ENCODE peak calls at places on chromosomes 7 and 10, in ten cellular contexts. One of them, this sample, is unnamed. For H3K36me3, the result is how much of the 10 kb centered on the place peaks cover.

GRCh38 chr10:102540023-102540422 is 36.3 kb downstream of the SUFU start:
- DNase-seq in CD8-positive, alpha-beta T cell: no peak
- DNase-seq in tibial nerve: no peak
- DNase-seq in adrenal gland: no peak
- DNase-seq in hepatocyte: peak
- DNase-seq in IMR-90: peak
- DNase-seq in heart left ventricle: no peak
- DNase-seq in thoracic aorta: no peak
- DNase-seq in HCT116: peak
- DNase-seq in breast epithelium: no peak
- DNase-seq in this sample: no peak

GRCh38 chr7:30740417-30741181 is 11.3 kb upstream of the INMT start:
- DNase-seq in adrenal gland: peak
- DNase-seq in CD8-positive, alpha-beta T cell: peak
- DNase-seq in thoracic aorta: no peak
- DNase-seq in breast epithelium: peak
- DNase-seq in tibial nerve: peak
- DNase-seq in HCT116: peak
- DNase-seq in IMR-90: peak
- DNase-seq in hepatocyte: peak
- DNase-seq in heart left ventricle: peak
- DNase-seq in this sample: no peak

GRCh38 chr7:47371733-47372368 is 210.1 kb downstream of the TNS3 start:
- DNase-seq in breast epithelium: peak
- DNase-seq in hepatocyte: peak
- DNase-seq in tibial nerve: peak
- DNase-seq in heart left ventricle: peak
- DNase-seq in CD8-positive, alpha-beta T cell: no peak
- DNase-seq in thoracic aorta: no peak
- DNase-seq in adrenal gland: peak
- DNase-seq in HCT116: no peak
- DNase-seq in IMR-90: peak
- DNase-seq in this sample: peak

GRCh38 chr7:101555921-101556275 is 73.2 kb downstream of the MYL10 start:
- DNase-seq in tibial nerve: no peak
- DNase-seq in adrenal gland: no peak
- DNase-seq in CD8-positive, alpha-beta T cell: no peak
- DNase-seq in heart left ventricle: peak
- DNase-seq in HCT116: no peak
- DNase-seq in hepatocyte: no peak
- DNase-seq in thoracic aorta: no peak
- DNase-seq in IMR-90: no peak
- DNase-seq in breast epithelium: no peak
- DNase-seq in this sample: no peak

GRCh38 chr7:48455363-48455762 is 284.1 kb downstream of the ABCA13 start:
- DNase-seq in CD8-positive, alpha-beta T cell: no peak
- DNase-seq in hepatocyte: no peak
- DNase-seq in thoracic aorta: no peak
- DNase-seq in HCT116: no peak
- DNase-seq in breast epithelium: no peak
- DNase-seq in heart left ventricle: peak
- DNase-seq in adrenal gland: no peak
- DNase-seq in tibial nerve: no peak
- DNase-seq in IMR-90: no peak
- DNase-seq in this sample: no peak

GRCh38 chr10:63515002-63515763 is 6.0 kb upstream of the REEP3 start:
- DNase-seq in HCT116: no peak
- DNase-seq in thoracic aorta: no peak
- DNase-seq in heart left ventricle: no peak
- DNase-seq in breast epithelium: no peak
- DNase-seq in tibial nerve: no peak
- DNase-seq in hepatocyte: peak
- DNase-seq in adrenal gland: no peak
- DNase-seq in IMR-90: peak
- DNase-seq in CD8-positive, alpha-beta T cell: no peak
- DNase-seq in this sample: no peak

GRCh38 chr10:43118631-43119415 is 19.4 kb upstream of the CSGALNACT2 start:
- DNase-seq in tibial nerve: no peak
- DNase-seq in breast epithelium: no peak
- DNase-seq in thoracic aorta: no peak
- DNase-seq in CD8-positive, alpha-beta T cell: no peak
- DNase-seq in HCT116: no peak
- DNase-seq in hepatocyte: no peak
- DNase-seq in IMR-90: no peak
- DNase-seq in heart left ventricle: no peak
- DNase-seq in adrenal gland: no peak
- DNase-seq in this sample: no peak

GRCh38 chr7:131605280-131605878 is 49.0 kb upstream of the PODXL start:
- DNase-seq in HCT116: no peak
- DNase-seq in IMR-90: no peak
- DNase-seq in thoracic aorta: no peak
- DNase-seq in CD8-positive, alpha-beta T cell: no peak
- DNase-seq in adrenal gland: no peak
- DNase-seq in heart left ventricle: no peak
- DNase-seq in tibial nerve: no peak
- DNase-seq in breast epithelium: no peak
- DNase-seq in hepatocyte: no peak
- DNase-seq in this sample: no peak

DNA sequence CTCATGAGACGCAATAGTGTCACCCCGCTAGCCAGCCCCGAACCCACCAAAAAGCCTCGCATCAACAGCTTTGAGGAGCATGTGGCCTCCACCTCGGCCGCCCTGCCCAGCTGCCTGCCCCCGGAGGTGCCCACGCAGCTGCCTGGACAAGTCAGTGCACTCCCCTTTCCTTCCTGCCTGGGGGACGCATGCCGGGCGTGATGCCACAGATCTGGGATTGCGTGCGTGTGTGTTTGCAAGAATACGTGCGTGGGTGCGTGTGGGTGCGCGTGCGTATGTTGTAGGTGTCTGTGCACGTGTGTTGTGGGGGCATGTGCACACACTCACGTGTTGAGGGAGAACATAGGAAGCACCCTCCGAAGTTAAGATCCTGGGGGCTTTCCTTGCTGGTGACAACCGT is 23.5 kb downstream of the PFKFB3 start:
- DNase-seq in adrenal gland: no peak
- DNase-seq in IMR-90: no peak
- DNase-seq in tibial nerve: no peak
- DNase-seq in breast epithelium: no peak
- DNase-seq in HCT116: no peak
- DNase-seq in CD8-positive, alpha-beta T cell: no peak
- DNase-seq in hepatocyte: no peak
- DNase-seq in heart left ventricle: no peak
- DNase-seq in thoracic aorta: no peak
- DNase-seq in this sample: no peak
- H3K36me3 ChIP-seq in adrenal gland: half or more
- H3K36me3 ChIP-seq in IMR-90: half or more
- H3K36me3 ChIP-seq in tibial nerve: half or more
- H3K36me3 ChIP-seq in breast epithelium: under half
- H3K36me3 ChIP-seq in HCT116: under half
- H3K36me3 ChIP-seq in CD8-positive, alpha-beta T cell: under half
- H3K36me3 ChIP-seq in hepatocyte: under half
- H3K36me3 ChIP-seq in heart left ventricle: under half
- H3K36me3 ChIP-seq in thoracic aorta: half or more
- H3K36me3 ChIP-seq in this sample: under half

GRCh38 chr7:77904252-77904651 is 105.7 kb downstream of the PHTF2 start:
- DNase-seq in adrenal gland: no peak
- DNase-seq in HCT116: no peak
- DNase-seq in breast epithelium: no peak
- DNase-seq in thoracic aorta: no peak
- DNase-seq in CD8-positive, alpha-beta T cell: no peak
- DNase-seq in hepatocyte: no peak
- DNase-seq in tibial nerve: no peak
- DNase-seq in heart left ventricle: no peak
- DNase-seq in IMR-90: peak
- DNase-seq in this sample: no peak

GRCh38 chr7:77908664-77909063 is 110.1 kb downstream of the PHTF2 start:
- DNase-seq in thoracic aorta: no peak
- DNase-seq in IMR-90: no peak
- DNase-seq in heart left ventricle: no peak
- DNase-seq in adrenal gland: no peak
- DNase-seq in CD8-positive, alpha-beta T cell: no peak
- DNase-seq in hepatocyte: no peak
- DNase-seq in HCT116: no peak
- DNase-seq in tibial nerve: no peak
- DNase-seq in breast epithelium: no peak
- DNase-seq in this sample: no peak

GRCh38 chr7:77907281-77907680 is 108.7 kb downstream of the PHTF2 start:
- DNase-seq in CD8-positive, alpha-beta T cell: no peak
- DNase-seq in breast epithelium: no peak
- DNase-seq in hepatocyte: no peak
- DNase-seq in HCT116: no peak
- DNase-seq in IMR-90: no peak
- DNase-seq in adrenal gland: no peak
- DNase-seq in thoracic aorta: no peak
- DNase-seq in heart left ventricle: no peak
- DNase-seq in tibial nerve: no peak
- DNase-seq in this sample: no peak

GRCh38 chr7:77903597-77903996 is 105.0 kb downstream of the PHTF2 start:
- DNase-seq in hepatocyte: no peak
- DNase-seq in HCT116: no peak
- DNase-seq in IMR-90: peak
- DNase-seq in tibial nerve: no peak
- DNase-seq in thoracic aorta: no peak
- DNase-seq in breast epithelium: no peak
- DNase-seq in adrenal gland: no peak
- DNase-seq in heart left ventricle: no peak
- DNase-seq in CD8-positive, alpha-beta T cell: no peak
- DNase-seq in this sample: no peak
- TF ChIP-seq CTCF in hepatocyte: no peak
- TF ChIP-seq CTCF in HCT116: no peak
- TF ChIP-seq CTCF in IMR-90: peak
- TF ChIP-seq CTCF in tibial nerve: no peak
- TF ChIP-seq CTCF in thoracic aorta: no peak
- TF ChIP-seq CTCF in breast epithelium: no peak
- TF ChIP-seq CTCF in adrenal gland: no peak
- TF ChIP-seq CTCF in heart left ventricle: no peak
- TF ChIP-seq CTCF in CD8-positive, alpha-beta T cell: no peak
- TF ChIP-seq CTCF in this sample: peak

GRCh38 chr7:23473848-23474097 is 3.5 kb upstream of the IGF2BP3 start:
- DNase-seq in tibial nerve: no peak
- DNase-seq in IMR-90: no peak
- DNase-seq in hepatocyte: peak
- DNase-seq in adrenal gland: no peak
- DNase-seq in HCT116: no peak
- DNase-seq in heart left ventricle: no peak
- DNase-seq in thoracic aorta: no peak
- DNase-seq in breast epithelium: no peak
- DNase-seq in CD8-positive, alpha-beta T cell: no peak
- DNase-seq in this sample: no peak

GRCh38 chr7:23471090-23471859 is 984 bp upstream of the IGF2BP3 start:
- DNase-seq in tibial nerve: no peak
- DNase-seq in thoracic aorta: no peak
- DNase-seq in heart left ventricle: no peak
- DNase-seq in HCT116: peak
- DNase-seq in hepatocyte: peak
- DNase-seq in adrenal gland: no peak
- DNase-seq in CD8-positive, alpha-beta T cell: no peak
- DNase-seq in IMR-90: peak
- DNase-seq in breast epithelium: no peak
- DNase-seq in this sample: no peak

GRCh38 chr7:23472974-23473847 is 2.9 kb upstream of the IGF2BP3 start:
- DNase-seq in heart left ventricle: no peak
- DNase-seq in thoracic aorta: no peak
- DNase-seq in tibial nerve: no peak
- DNase-seq in adrenal gland: no peak
- DNase-seq in hepatocyte: no peak
- DNase-seq in CD8-positive, alpha-beta T cell: no peak
- DNase-seq in HCT116: no peak
- DNase-seq in breast epithelium: no peak
- DNase-seq in IMR-90: no peak
- DNase-seq in this sample: no peak

GRCh38 chr7:23472046-23472445 is 1.8 kb upstream of the IGF2BP3 start:
- DNase-seq in breast epithelium: no peak
- DNase-seq in thoracic aorta: no peak
- DNase-seq in HCT116: no peak
- DNase-seq in IMR-90: no peak
- DNase-seq in heart left ventricle: no peak
- DNase-seq in hepatocyte: no peak
- DNase-seq in tibial nerve: no peak
- DNase-seq in adrenal gland: no peak
- DNase-seq in CD8-positive, alpha-beta T cell: no peak
- DNase-seq in this sample: no peak

DNA sequence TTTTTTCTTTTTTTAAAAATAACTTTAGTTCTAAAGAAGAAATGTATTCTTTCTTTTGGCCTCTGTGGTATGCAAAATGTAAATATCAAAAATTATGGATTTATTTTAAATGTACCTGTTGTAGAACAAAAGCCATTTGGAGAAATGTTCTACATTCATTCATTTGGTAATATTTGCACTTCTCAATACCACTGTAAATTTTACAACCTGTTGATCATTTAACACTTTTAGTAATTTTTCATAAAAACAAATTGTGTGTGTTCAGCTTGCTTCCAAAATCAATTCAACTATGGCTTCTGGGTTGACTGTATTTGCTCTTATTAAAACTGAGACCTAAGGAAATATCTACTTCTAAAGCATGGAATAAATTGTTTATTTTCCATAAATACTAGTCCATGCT is 2.3 kb upstream of the IGF2BP3 start:
- DNase-seq in thoracic aorta: no peak
- DNase-seq in CD8-positive, alpha-beta T cell: no peak
- DNase-seq in HCT116: no peak
- DNase-seq in heart left ventricle: no peak
- DNase-seq in tibial nerve: no peak
- DNase-seq in breast epithelium: no peak
- DNase-seq in IMR-90: no peak
- DNase-seq in adrenal gland: no peak
- DNase-seq in hepatocyte: no peak
- DNase-seq in this sample: no peak
- H3K4me3 ChIP-seq in thoracic aorta: no peak
- H3K4me3 ChIP-seq in CD8-positive, alpha-beta T cell: no peak
- H3K4me3 ChIP-seq in HCT116: peak
- H3K4me3 ChIP-seq in heart left ventricle: no peak
- H3K4me3 ChIP-seq in tibial nerve: no peak
- H3K4me3 ChIP-seq in breast epithelium: no peak
- H3K4me3 ChIP-seq in IMR-90: no peak
- H3K4me3 ChIP-seq in adrenal gland: no peak
- H3K4me3 ChIP-seq in hepatocyte: peak
- H3K4me3 ChIP-seq in this sample: no peak

GRCh38 chr7:5622286-5622685 is 159.2 kb downstream of the RNF216 start:
- DNase-seq in thoracic aorta: no peak
- DNase-seq in adrenal gland: no peak
- DNase-seq in hepatocyte: no peak
- DNase-seq in breast epithelium: no peak
- DNase-seq in heart left ventricle: peak
- DNase-seq in HCT116: no peak
- DNase-seq in tibial nerve: no peak
- DNase-seq in CD8-positive, alpha-beta T cell: no peak
- DNase-seq in IMR-90: no peak
- DNase-seq in this sample: no peak

GRCh38 chr7:5619419-5620130 is 161.9 kb downstream of the RNF216 start:
- DNase-seq in thoracic aorta: no peak
- DNase-seq in heart left ventricle: peak
- DNase-seq in tibial nerve: no peak
- DNase-seq in hepatocyte: no peak
- DNase-seq in IMR-90: no peak
- DNase-seq in breast epithelium: no peak
- DNase-seq in CD8-positive, alpha-beta T cell: no peak
- DNase-seq in adrenal gland: peak
- DNase-seq in HCT116: no peak
- DNase-seq in this sample: no peak

GRCh38 chr7:5621776-5622175 is 159.7 kb downstream of the RNF216 start:
- DNase-seq in CD8-positive, alpha-beta T cell: no peak
- DNase-seq in IMR-90: no peak
- DNase-seq in breast epithelium: no peak
- DNase-seq in hepatocyte: no peak
- DNase-seq in HCT116: no peak
- DNase-seq in tibial nerve: no peak
- DNase-seq in adrenal gland: no peak
- DNase-seq in thoracic aorta: no peak
- DNase-seq in heart left ventricle: peak
- DNase-seq in this sample: no peak

GRCh38 chr7:5622746-5623145 is 158.7 kb downstream of the RNF216 start:
- DNase-seq in HCT116: no peak
- DNase-seq in breast epithelium: no peak
- DNase-seq in CD8-positive, alpha-beta T cell: no peak
- DNase-seq in tibial nerve: no peak
- DNase-seq in thoracic aorta: no peak
- DNase-seq in IMR-90: no peak
- DNase-seq in adrenal gland: no peak
- DNase-seq in hepatocyte: no peak
- DNase-seq in heart left ventricle: peak
- DNase-seq in this sample: no peak

GRCh38 chr7:5620459-5620881 is 161.0 kb downstream of the RNF216 start:
- DNase-seq in breast epithelium: no peak
- DNase-seq in adrenal gland: no peak
- DNase-seq in thoracic aorta: no peak
- DNase-seq in hepatocyte: no peak
- DNase-seq in HCT116: no peak
- DNase-seq in IMR-90: no peak
- DNase-seq in heart left ventricle: peak
- DNase-seq in tibial nerve: no peak
- DNase-seq in CD8-positive, alpha-beta T cell: no peak
- DNase-seq in this sample: no peak
- H3K36me3 ChIP-seq in breast epithelium: under half
- H3K36me3 ChIP-seq in adrenal gland: under half
- H3K36me3 ChIP-seq in thoracic aorta: half or more
- H3K36me3 ChIP-seq in hepatocyte: under half
- H3K36me3 ChIP-seq in HCT116: under half
- H3K36me3 ChIP-seq in IMR-90: under half
- H3K36me3 ChIP-seq in heart left ventricle: under half
- H3K36me3 ChIP-seq in tibial nerve: half or more
- H3K36me3 ChIP-seq in CD8-positive, alpha-beta T cell: under half
- H3K36me3 ChIP-seq in this sample: under half